ENCODE peak calls at places on chromosomes 5 and 9, in four cellular contexts. M is fibroblast of pulmonary artery, T is PC-3, C is HFF-Myc. S is an unnamed sample.

GRCh38 chr9:114283551-114284111 is 39.3 kb upstream of the ORM1 start:
- DNase-seq in M (no peak), T (no peak), C (no peak), S (no peak)

GRCh38 chr5:72377920-72378635 is 57.9 kb downstream of the PTCD2 start:
- DNase-seq in M (peak), T (no peak), C (no peak), S (no peak)

GRCh38 chr5:154937718-154938466 is at the start of gene GEMIN5:
- DNase-seq in M (peak), T (peak), C (peak), S (no peak)

GRCh38 chr9:35520404-35520790 is 30.5 kb downstream of the RUSC2 start:
- DNase-seq in M (peak), T (no peak), C (no peak), S (no peak)

GRCh38 chr9:106019702-106020101 is 325.4 kb downstream of the TMEM38B start:
- DNase-seq in M (no peak), T (no peak), C (no peak), S (no peak)

GRCh38 chr5:134177197-134178171 is 734 bp upstream of the SKP1 start:
- DNase-seq in M (peak), T (peak), C (peak), S (no peak)

GRCh38 chr5:31987985-31988710 is 186.0 kb downstream of the GOLPH3 start:
- DNase-seq in M (peak), T (peak), C (peak), S (peak)

GRCh38 chr5:15510816-15511215 is 10.8 kb downstream of the FBXL7 start:
- DNase-seq in M (no peak), T (peak), C (no peak), S (no peak)

GRCh38 chr9:105401651-105402050 is 46.2 kb upstream of the FSD1L start:
- DNase-seq in M (peak), T (no peak), C (no peak), S (no peak)

GRCh38 chr9:138116521-138116920 is 238.9 kb downstream of the CACNA1B start:
- DNase-seq in M (no peak), T (no peak), C (no peak), S (no peak)

GRCh38 chr5:147852365-147852764 is 20.9 kb upstream of the SPINK1 start:
- DNase-seq in M (no peak), T (no peak), C (no peak), S (no peak)

GRCh38 chr5:113606298-113607134 is 93.0 kb downstream of the YTHDC2 start:
- DNase-seq in M (peak), T (peak), C (peak), S (no peak)

DNA sequence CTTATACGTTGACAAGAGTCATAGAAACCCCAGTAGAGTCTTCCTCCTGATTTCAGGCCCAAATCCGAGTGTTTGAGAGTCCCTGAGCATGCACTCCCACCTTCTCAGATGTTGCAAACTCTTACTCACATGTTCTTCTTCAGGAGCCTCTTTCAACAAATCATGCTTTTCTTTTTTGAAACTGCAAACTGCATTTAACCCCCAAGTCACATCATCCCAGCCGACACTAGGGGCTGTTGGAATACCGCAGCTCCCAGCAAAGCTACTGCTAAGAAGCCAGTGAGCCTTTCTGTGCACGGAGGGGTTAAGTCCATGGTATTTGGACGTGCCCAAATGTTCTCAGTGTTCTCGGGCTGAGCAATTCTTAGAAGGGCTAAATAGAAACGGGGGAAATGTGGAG is 282.9 kb downstream of the NFIB start:
- DNase-seq in M (peak), T (no peak), C (no peak), S (no peak)
- TF ChIP-seq CTCF in M (peak), T (no peak), C (no peak), S (no peak)

GRCh38 chr5:172667786-172668735 is 27.0 kb downstream of the NEURL1B start:
- DNase-seq in M (no peak), T (no peak), C (no peak), S (no peak)
- TF ChIP-seq CTCF in M (no peak), T (no peak), C (no peak), S (no peak)

DNA sequence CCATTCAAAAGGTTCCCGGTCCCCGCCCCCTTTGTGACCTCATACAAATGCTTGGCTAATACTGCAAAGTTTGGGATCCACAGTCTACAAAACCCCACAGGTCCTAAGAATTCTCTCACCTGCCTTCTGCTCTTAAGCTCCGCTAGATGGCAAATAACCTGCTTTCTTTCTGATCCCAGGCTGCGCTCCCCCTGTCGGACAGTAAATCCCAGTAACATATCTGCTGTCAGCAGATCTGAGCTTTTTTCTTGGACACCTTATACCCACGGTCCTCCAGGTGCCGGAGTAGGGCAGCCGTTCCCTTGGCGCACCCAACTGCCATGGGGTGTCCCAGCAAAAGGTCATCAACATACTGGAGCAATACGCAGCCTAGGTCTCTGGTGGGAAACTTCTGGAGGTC is 39.0 kb upstream of the PPP1R26 start:
- DNase-seq in M (no peak), T (no peak), C (no peak), S (no peak)
- TF ChIP-seq CTCF in M (no peak), T (no peak), C (no peak), S (no peak)

DNA sequence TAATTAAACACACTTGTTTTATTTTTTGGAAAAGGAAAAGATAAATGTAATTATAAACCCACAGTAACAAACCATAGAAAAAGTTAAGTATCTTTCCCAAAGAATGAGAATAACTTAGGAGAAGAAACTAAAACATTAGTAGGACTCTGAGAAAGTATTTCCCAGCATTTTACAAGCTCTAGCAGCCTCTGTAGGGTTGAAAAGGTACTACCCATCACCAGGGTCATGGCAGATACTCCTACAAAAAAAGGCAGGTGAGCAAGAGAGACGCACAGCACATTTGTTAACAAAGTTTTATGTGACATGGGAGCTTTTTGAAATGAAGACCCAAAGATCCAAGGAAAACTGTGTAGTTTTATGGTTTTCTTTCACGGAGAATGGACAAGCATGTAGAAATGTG is 77.7 kb upstream of the FAM169A start:
- DNase-seq in M (no peak), T (no peak), C (no peak), S (no peak)
- TF ChIP-seq CTCF in M (no peak), T (no peak), C (no peak), S (peak)

GRCh38 chr5:56816546-56817081 is 1.3 kb downstream of the MAP3K1 start:
- DNase-seq in M (peak), T (peak), C (no peak), S (no peak)

GRCh38 chr5:56815657-56816545 is 552 bp downstream of the MAP3K1 start:
- DNase-seq in M (peak), T (no peak), C (no peak), S (no peak)

GRCh38 chr5:56817306-56817986 is 2.1 kb downstream of the MAP3K1 start:
- DNase-seq in M (no peak), T (no peak), C (no peak), S (no peak)

GRCh38 chr5:56819027-56819881 is 3.9 kb downstream of the MAP3K1 start:
- DNase-seq in M (no peak), T (peak), C (no peak), S (no peak)

DNA sequence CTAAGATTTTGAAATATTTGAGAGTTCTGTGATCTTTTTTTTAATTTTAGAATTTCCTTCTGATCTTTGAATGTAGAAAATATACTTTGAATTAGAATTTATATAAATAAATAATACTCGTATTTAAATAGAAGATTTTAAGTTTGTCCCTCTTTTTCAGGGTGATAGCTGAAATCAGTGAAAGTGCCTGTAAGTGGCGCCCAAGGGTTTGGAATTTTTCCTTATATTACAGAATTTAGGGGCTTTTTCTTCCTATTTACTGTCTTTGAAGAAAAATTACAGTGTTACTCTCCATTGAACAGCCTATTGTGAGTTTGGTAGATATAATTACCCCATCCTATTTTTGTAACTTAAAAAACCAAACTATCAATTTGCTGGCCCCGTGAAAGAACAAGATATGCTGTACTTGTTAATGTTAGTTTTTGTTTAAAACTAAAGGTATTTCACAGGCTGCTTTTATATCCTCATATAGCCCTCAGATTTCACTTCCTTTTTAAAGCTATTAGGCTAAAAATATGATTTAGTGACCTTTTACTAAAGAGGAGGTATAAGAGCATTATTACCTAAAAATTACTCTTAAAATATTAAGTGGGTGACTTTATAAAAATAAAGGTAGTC is 3.2 kb downstream of the MAP3K1 start:
- DNase-seq in M (peak), T (no peak), C (no peak), S (no peak)
- TF ChIP-seq CTCF in M (peak), T (peak), C (no peak), S (no peak)

GRCh38 chr9:95507456-95508241 is 9.1 kb downstream of the PTCH1 start:
- DNase-seq in M (peak), T (peak), C (no peak), S (no peak)
- TF ChIP-seq CTCF in M (no peak), T (no peak), C (no peak), S (no peak)

S was measured in AG04449.